ENCODE peak calls at places on chromosome 10, in five cellular contexts. O, V, X, H and Z are unnamed samples. For H3K4me1 and H3K9me3, the result is how much of the 10 kb centered on the place peaks cover.

GRCh38 chr10:43691503-43691902 is 42.8 kb upstream of the ZNF32 start:
- DNase-seq in O (no peak), V (no peak), X (no peak), H (no peak), Z (no peak)

GRCh38 chr10:10914129-10914528 is 103.5 kb upstream of the CELF2 start:
- DNase-seq in O (no peak), V (no peak), X (no peak), H (no peak), Z (no peak)

GRCh38 chr10:3995302-3996210 is 210.5 kb upstream of the KLF6 start:
- DNase-seq in O (no peak), V (no peak), X (peak), H (no peak), Z (no peak)

GRCh38 chr10:7218974-7219373 is 191.9 kb downstream of the SFMBT2 start:
- DNase-seq in O (no peak), V (no peak), X (no peak), H (no peak), Z (no peak)

GRCh38 chr10:70747192-70747965 is 37.8 kb downstream of the TBATA start:
- DNase-seq in O (peak), V (no peak), X (no peak), H (no peak), Z (no peak)

GRCh38 chr10:62093863-62094291 is 174.8 kb downstream of the RTKN2 start:
- DNase-seq in O (no peak), V (no peak), X (peak), H (no peak), Z (no peak)

GRCh38 chr10:4022473-4022872 is 237.5 kb upstream of the KLF6 start:
- DNase-seq in O (no peak), V (no peak), X (no peak), H (no peak), Z (no peak)

GRCh38 chr10:15136960-15137359 is 31.5 kb downstream of the NMT2 start:
- DNase-seq in O (no peak), V (no peak), X (no peak), H (no peak), Z (no peak)

GRCh38 chr10:65133652-65134051 is 1612.5 kb downstream of the REEP3 start:
- DNase-seq in O (no peak), V (no peak), X (no peak), H (no peak), Z (no peak)

GRCh38 chr10:6141296-6142151 is 52.7 kb downstream of the RBM17 start:
- DNase-seq in O (no peak), V (peak), X (peak), H (no peak), Z (no peak)

GRCh38 chr10:106189254-106189653 is 975.3 kb downstream of the SORCS1 start:
- DNase-seq in O (no peak), V (no peak), X (no peak), H (no peak), Z (no peak)

GRCh38 chr10:32970910-32971309 is 12.9 kb upstream of the ITGB1 start:
- DNase-seq in O (no peak), V (no peak), X (no peak), H (no peak), Z (no peak)

GRCh38 chr10:121722665-121723064 is 124.4 kb upstream of the FGFR2 start:
- DNase-seq in O (no peak), V (no peak), X (no peak), H (no peak), Z (no peak)

GRCh38 chr10:119022846-119023552 is 6.5 kb upstream of the NANOS1 start:
- DNase-seq in O (no peak), V (no peak), X (peak), H (no peak), Z (no peak)

GRCh38 chr10:117492504-117492903 is 50.0 kb upstream of the EMX2 start:
- DNase-seq in O (peak), V (no peak), X (no peak), H (no peak), Z (no peak)

GRCh38 chr10:103845983-103846382 is 9.4 kb downstream of the SH3PXD2A start:
- DNase-seq in O (peak), V (peak), X (no peak), H (no peak), Z (no peak)

GRCh38 chr10:75654171-75654772 is 222.8 kb downstream of the LRMDA start:
- DNase-seq in O (no peak), V (no peak), X (no peak), H (no peak), Z (no peak)

GRCh38 chr10:109871476-109871875 is 51.8 kb downstream of the XPNPEP1 start:
- DNase-seq in O (no peak), V (no peak), X (no peak), H (no peak), Z (no peak)

GRCh38 chr10:132208489-132209050 is 21.8 kb downstream of the DPYSL4 start:
- DNase-seq in O (no peak), V (no peak), X (no peak), H (no peak), Z (no peak)

GRCh38 chr10:24344279-24344678 is 135.3 kb downstream of the KIAA1217 start:
- DNase-seq in O (no peak), V (no peak), X (peak), H (no peak), Z (no peak)

GRCh38 chr10:14971867-14972448 is 12.8 kb downstream of the MEIG1 start:
- DNase-seq in O (no peak), V (peak), X (no peak), H (no peak), Z (peak)

GRCh38 chr10:7789390-7789789 is 1.4 kb downstream of the ATP5F1C start:
- DNase-seq in O (no peak), V (no peak), X (no peak), H (no peak), Z (no peak)

GRCh38 chr10:3143791-3144434 is 28.7 kb downstream of the PITRM1 start:
- DNase-seq in O (no peak), V (no peak), X (no peak), H (no peak), Z (no peak)

GRCh38 chr10:132520147-132520811 is 17.3 kb upstream of the INPP5A start:
- DNase-seq in O (peak), V (no peak), X (no peak), H (peak), Z (no peak)

GRCh38 chr10:43348511-43349312 is 22.7 kb upstream of the FXYD4 start:
- DNase-seq in O (peak), V (peak), X (peak), H (peak), Z (peak)

GRCh38 chr10:119535310-119535709 is 7.2 kb downstream of the RGS10 start:
- DNase-seq in O (no peak), V (no peak), X (no peak), H (no peak), Z (no peak)

GRCh38 chr10:52308251-52309031 is 5.6 kb upstream of the DKK1 start:
- DNase-seq in O (peak), V (peak), X (peak), H (peak), Z (no peak)

GRCh38 chr10:68981074-68981473 is 7.5 kb upstream of the KIFBP start:
- DNase-seq in O (no peak), V (no peak), X (no peak), H (no peak), Z (no peak)

GRCh38 chr10:65294329-65294728 is 1631.5 kb upstream of the LRRTM3 start:
- DNase-seq in O (no peak), V (no peak), X (no peak), H (no peak), Z (no peak)

GRCh38 chr10:46096909-46097575 is 51.0 kb upstream of the MSMB start:
- DNase-seq in O (peak), V (no peak), X (no peak), H (no peak), Z (no peak)

GRCh38 chr10:100157140-100157539 is 28.7 kb downstream of the ERLIN1 start:
- DNase-seq in O (no peak), V (no peak), X (no peak), H (no peak), Z (no peak)
- H3K4me1 ChIP-seq in O (under half), V (under half), X (under half), H (under half), Z (under half)

GRCh38 chr10:123389520-123389919 is 235.3 kb downstream of the BUB3 start:
- DNase-seq in O (no peak), V (no peak), X (no peak), H (no peak), Z (no peak)
- H3K9me3 ChIP-seq in O (under half), V (under half), X (under half), H (under half), Z (under half)

GRCh38 chr10:12741255-12741915 is 260.1 kb downstream of the CCDC3 start:
- DNase-seq in O (no peak), V (peak), X (no peak), H (no peak), Z (no peak)
- H3K27ac ChIP-seq in O (peak), V (no peak), X (no peak), H (no peak), Z (no peak)

DNA sequence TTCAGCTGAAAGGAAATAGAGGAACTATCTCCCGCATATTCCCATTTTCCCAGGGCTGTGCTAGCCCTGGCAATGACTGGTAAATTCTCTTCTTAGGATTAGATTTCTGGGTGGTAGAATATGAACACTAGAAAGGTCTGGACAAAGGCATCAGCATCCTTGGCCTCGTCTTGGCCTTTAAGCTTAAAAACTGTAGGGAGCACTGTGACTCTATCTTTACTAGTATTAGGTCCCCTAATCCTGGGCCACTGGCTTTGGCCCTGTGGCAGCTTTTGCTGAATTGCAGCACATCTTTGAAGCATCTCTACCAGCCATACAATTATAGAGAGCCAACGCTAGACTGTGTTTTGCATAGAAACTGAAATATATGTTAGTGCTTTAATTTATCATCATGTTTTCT is 41.5 kb upstream of the EBLN1 start:
- DNase-seq in O (no peak), V (no peak), X (no peak), H (no peak), Z (no peak)
- H3K4me1 ChIP-seq in O (under half), V (under half), X (under half), H (under half), Z (under half)

GRCh38 chr10:79405221-79405994 is 40.0 kb downstream of the ZCCHC24 start:
- DNase-seq in O (peak), V (no peak), X (no peak), H (peak), Z (no peak)
- H3K9me3 ChIP-seq in O (under half), V (under half), X (under half), H (under half), Z (under half)

GRCh38 chr10:124733566-124734245 is 10.5 kb downstream of the FAM53B start:
- DNase-seq in O (no peak), V (no peak), X (peak), H (no peak), Z (no peak)
- H3K27ac ChIP-seq in O (peak), V (peak), X (peak), H (peak), Z (peak)

GRCh38 chr10:88066319-88066718 is 202.9 kb downstream of the PTEN start:
- DNase-seq in O (no peak), V (no peak), X (no peak), H (no peak), Z (no peak)
- H3K4me1 ChIP-seq in O (half or more), V (under half), X (under half), H (half or more), Z (half or more)

GRCh38 chr10:37563715-37564108 is 293.7 kb downstream of the ZNF248 start:
- DNase-seq in O (no peak), V (no peak), X (peak), H (no peak), Z (no peak)

GRCh38 chr10:37566336-37566735 is 291.1 kb downstream of the ZNF248 start:
- DNase-seq in O (no peak), V (no peak), X (no peak), H (no peak), Z (no peak)

DNA sequence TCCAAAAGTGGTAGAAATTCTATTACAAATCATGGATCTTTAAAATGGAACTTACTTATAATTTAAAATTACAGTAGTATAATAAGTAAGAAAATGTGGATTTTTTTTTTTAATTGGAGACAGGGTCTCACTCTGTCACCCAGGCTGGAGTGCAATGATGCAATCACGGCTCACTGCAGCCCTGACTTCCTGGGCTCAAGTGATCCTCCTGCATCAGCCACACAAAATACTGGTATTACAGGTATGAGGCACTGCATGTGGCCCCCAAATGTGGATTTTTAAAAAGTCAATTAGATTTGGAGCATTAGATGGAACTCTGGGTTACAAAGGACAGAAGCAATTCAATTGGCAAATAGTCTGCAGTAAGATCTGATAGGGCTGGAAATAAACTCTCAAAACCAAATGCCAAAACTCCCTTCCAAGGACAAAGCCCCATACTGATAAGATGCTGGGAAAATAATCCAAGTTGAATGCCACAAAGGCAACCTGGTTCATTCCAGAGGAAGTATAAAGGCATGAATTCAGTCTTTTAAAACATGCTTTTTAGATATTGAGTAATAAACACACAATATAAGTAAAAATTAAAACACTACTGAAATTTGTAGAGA is 294.2 kb downstream of the ZNF248 start:
- DNase-seq in O (no peak), V (no peak), X (no peak), H (no peak), Z (no peak)
- H3K9me3 ChIP-seq in O (under half), V (under half), X (under half), H (under half), Z (under half)